ENCODE peak calls at places on chromosomes 12 and 14, in ten cellular contexts. One of them, this sample, is unnamed.
A peak's percentile ranks its signal among the peaks of the same experiment; 100 is the strongest.

GRCh38 chr12:92769124-92769901 is 66.5 kb downstream of the PLEKHG7 start:
- DNase-seq in CD8-positive, alpha-beta memory T cell: no peak
- DNase-seq in effector memory CD4-positive, alpha-beta T cell: no peak
- DNase-seq in neuronal stem cell: no peak
- DNase-seq in hepatocyte: no peak
- DNase-seq in Karpas-422: no peak
- DNase-seq in A673: no peak
- DNase-seq in breast epithelium: no peak
- DNase-seq in CD4-positive, alpha-beta memory T cell: no peak
- DNase-seq in prostate gland: no peak
- DNase-seq in this sample: no peak

GRCh38 chr14:24741871-24742270 is 107.9 kb upstream of the GZMB start:
- DNase-seq in hepatocyte: no peak
- DNase-seq in prostate gland: no peak
- DNase-seq in Karpas-422: no peak
- DNase-seq in CD8-positive, alpha-beta memory T cell: no peak
- DNase-seq in A673: no peak
- DNase-seq in neuronal stem cell: no peak
- DNase-seq in CD4-positive, alpha-beta memory T cell: no peak
- DNase-seq in breast epithelium: no peak
- DNase-seq in effector memory CD4-positive, alpha-beta T cell: no peak
- DNase-seq in this sample: no peak

GRCh38 chr14:21902561-21903199 is 229.1 kb upstream of the OR4E1 start:
- DNase-seq in CD4-positive, alpha-beta memory T cell: no peak
- DNase-seq in Karpas-422: peak; percentile 63
- DNase-seq in breast epithelium: no peak
- DNase-seq in prostate gland: no peak
- DNase-seq in neuronal stem cell: no peak
- DNase-seq in A673: no peak
- DNase-seq in CD8-positive, alpha-beta memory T cell: no peak
- DNase-seq in effector memory CD4-positive, alpha-beta T cell: peak; percentile 12
- DNase-seq in hepatocyte: no peak
- DNase-seq in this sample: peak; percentile 46

GRCh38 chr12:120761581-120761980 is 36.0 kb downstream of the ACADS start:
- DNase-seq in prostate gland: peak; percentile 77
- DNase-seq in hepatocyte: peak; percentile 78
- DNase-seq in effector memory CD4-positive, alpha-beta T cell: no peak
- DNase-seq in CD8-positive, alpha-beta memory T cell: no peak
- DNase-seq in Karpas-422: no peak
- DNase-seq in A673: no peak
- DNase-seq in CD4-positive, alpha-beta memory T cell: no peak
- DNase-seq in breast epithelium: peak; percentile 48
- DNase-seq in neuronal stem cell: no peak
- DNase-seq in this sample: peak; percentile 3

GRCh38 chr14:24273422-24273998 is 2.1 kb upstream of the RABGGTA start:
- DNase-seq in effector memory CD4-positive, alpha-beta T cell: no peak
- DNase-seq in prostate gland: no peak
- DNase-seq in CD4-positive, alpha-beta memory T cell: no peak
- DNase-seq in neuronal stem cell: no peak
- DNase-seq in breast epithelium: no peak
- DNase-seq in CD8-positive, alpha-beta memory T cell: no peak
- DNase-seq in Karpas-422: peak; percentile 73
- DNase-seq in A673: peak; percentile 10
- DNase-seq in hepatocyte: no peak
- DNase-seq in this sample: no peak

GRCh38 chr12:92242917-92243316 is 97.3 kb upstream of the BTG1 start:
- DNase-seq in CD4-positive, alpha-beta memory T cell: no peak
- DNase-seq in A673: peak; percentile 36
- DNase-seq in CD8-positive, alpha-beta memory T cell: no peak
- DNase-seq in prostate gland: no peak
- DNase-seq in effector memory CD4-positive, alpha-beta T cell: no peak
- DNase-seq in Karpas-422: no peak
- DNase-seq in neuronal stem cell: no peak
- DNase-seq in hepatocyte: peak; percentile 17
- DNase-seq in breast epithelium: no peak
- DNase-seq in this sample: no peak

GRCh38 chr12:57242691-57243454 is 8.1 kb downstream of the STAC3 start:
- DNase-seq in CD8-positive, alpha-beta memory T cell: peak; percentile 44
- DNase-seq in breast epithelium: peak; percentile 41
- DNase-seq in neuronal stem cell: peak; percentile 85
- DNase-seq in A673: peak; percentile 89
- DNase-seq in prostate gland: no peak
- DNase-seq in hepatocyte: peak; percentile 82
- DNase-seq in effector memory CD4-positive, alpha-beta T cell: no peak
- DNase-seq in CD4-positive, alpha-beta memory T cell: peak; percentile 50
- DNase-seq in Karpas-422: peak; percentile 97
- DNase-seq in this sample: peak; percentile 57

GRCh38 chr14:23141706-23142467 is 22.8 kb upstream of the CEBPE start:
- DNase-seq in hepatocyte: peak; percentile 50
- DNase-seq in neuronal stem cell: no peak
- DNase-seq in effector memory CD4-positive, alpha-beta T cell: no peak
- DNase-seq in prostate gland: peak; percentile 69
- DNase-seq in A673: peak; percentile 87
- DNase-seq in breast epithelium: peak; percentile 93
- DNase-seq in CD4-positive, alpha-beta memory T cell: no peak
- DNase-seq in CD8-positive, alpha-beta memory T cell: no peak
- DNase-seq in Karpas-422: no peak
- DNase-seq in this sample: no peak

GRCh38 chr14:51157012-51157411 is 62.1 kb upstream of the TRIM9 start:
- DNase-seq in breast epithelium: no peak
- DNase-seq in Karpas-422: peak; percentile 79
- DNase-seq in CD4-positive, alpha-beta memory T cell: no peak
- DNase-seq in effector memory CD4-positive, alpha-beta T cell: no peak
- DNase-seq in hepatocyte: peak; percentile 14
- DNase-seq in CD8-positive, alpha-beta memory T cell: no peak
- DNase-seq in A673: peak; percentile 47
- DNase-seq in prostate gland: no peak
- DNase-seq in neuronal stem cell: no peak
- DNase-seq in this sample: no peak

GRCh38 chr12:124898200-124898950 is 16.1 kb downstream of the UBC start:
- DNase-seq in neuronal stem cell: no peak
- DNase-seq in Karpas-422: peak; percentile 96
- DNase-seq in effector memory CD4-positive, alpha-beta T cell: peak; percentile 30
- DNase-seq in CD8-positive, alpha-beta memory T cell: peak; percentile 59
- DNase-seq in breast epithelium: peak; percentile 37
- DNase-seq in prostate gland: peak; percentile 40
- DNase-seq in A673: peak; percentile 85
- DNase-seq in CD4-positive, alpha-beta memory T cell: peak; percentile 65
- DNase-seq in hepatocyte: no peak
- DNase-seq in this sample: peak; percentile 72

GRCh38 chr14:56339855-56340701 is 221.9 kb downstream of the PELI2 start:
- DNase-seq in breast epithelium: peak; percentile 31
- DNase-seq in CD4-positive, alpha-beta memory T cell: peak; percentile 40
- DNase-seq in prostate gland: peak; percentile 46
- DNase-seq in A673: peak; percentile 93
- DNase-seq in Karpas-422: peak; percentile 88
- DNase-seq in hepatocyte: peak; percentile 87
- DNase-seq in neuronal stem cell: peak; percentile 53
- DNase-seq in CD8-positive, alpha-beta memory T cell: peak; percentile 21
- DNase-seq in effector memory CD4-positive, alpha-beta T cell: peak; percentile 6
- DNase-seq in this sample: peak; percentile 52

GRCh38 chr12:21774358-21775129 is at the start of gene KCNJ8:
- DNase-seq in prostate gland: peak; percentile 14
- DNase-seq in CD8-positive, alpha-beta memory T cell: no peak
- DNase-seq in effector memory CD4-positive, alpha-beta T cell: no peak
- DNase-seq in hepatocyte: peak; percentile 62
- DNase-seq in A673: peak; percentile 26
- DNase-seq in breast epithelium: no peak
- DNase-seq in neuronal stem cell: peak; percentile 73
- DNase-seq in Karpas-422: no peak
- DNase-seq in CD4-positive, alpha-beta memory T cell: peak; percentile 1
- DNase-seq in this sample: no peak

GRCh38 chr12:116654216-116654743 is 83.6 kb downstream of the SPRING1 start:
- DNase-seq in CD8-positive, alpha-beta memory T cell: no peak
- DNase-seq in Karpas-422: no peak
- DNase-seq in prostate gland: no peak
- DNase-seq in effector memory CD4-positive, alpha-beta T cell: no peak
- DNase-seq in A673: no peak
- DNase-seq in breast epithelium: no peak
- DNase-seq in hepatocyte: no peak
- DNase-seq in neuronal stem cell: no peak
- DNase-seq in CD4-positive, alpha-beta memory T cell: no peak
- DNase-seq in this sample: no peak

GRCh38 chr12:55670213-55670730 is 33.6 kb downstream of the OR10P1 start:
- DNase-seq in CD8-positive, alpha-beta memory T cell: no peak
- DNase-seq in breast epithelium: no peak
- DNase-seq in prostate gland: no peak
- DNase-seq in hepatocyte: no peak
- DNase-seq in effector memory CD4-positive, alpha-beta T cell: no peak
- DNase-seq in CD4-positive, alpha-beta memory T cell: no peak
- DNase-seq in A673: no peak
- DNase-seq in neuronal stem cell: no peak
- DNase-seq in Karpas-422: no peak
- DNase-seq in this sample: no peak

GRCh38 chr14:91946313-91947195 is 940 bp downstream of the FBLN5 start:
- DNase-seq in hepatocyte: no peak
- DNase-seq in CD4-positive, alpha-beta memory T cell: no peak
- DNase-seq in Karpas-422: no peak
- DNase-seq in breast epithelium: no peak
- DNase-seq in effector memory CD4-positive, alpha-beta T cell: no peak
- DNase-seq in prostate gland: no peak
- DNase-seq in CD8-positive, alpha-beta memory T cell: no peak
- DNase-seq in A673: peak; percentile 28
- DNase-seq in neuronal stem cell: no peak
- DNase-seq in this sample: no peak

GRCh38 chr14:68193970-68194634 is 374.5 kb downstream of the RAD51B start:
- DNase-seq in prostate gland: no peak
- DNase-seq in breast epithelium: no peak
- DNase-seq in effector memory CD4-positive, alpha-beta T cell: no peak
- DNase-seq in CD8-positive, alpha-beta memory T cell: no peak
- DNase-seq in CD4-positive, alpha-beta memory T cell: no peak
- DNase-seq in neuronal stem cell: no peak
- DNase-seq in hepatocyte: peak; percentile 28
- DNase-seq in Karpas-422: no peak
- DNase-seq in A673: no peak
- DNase-seq in this sample: no peak

DNA sequence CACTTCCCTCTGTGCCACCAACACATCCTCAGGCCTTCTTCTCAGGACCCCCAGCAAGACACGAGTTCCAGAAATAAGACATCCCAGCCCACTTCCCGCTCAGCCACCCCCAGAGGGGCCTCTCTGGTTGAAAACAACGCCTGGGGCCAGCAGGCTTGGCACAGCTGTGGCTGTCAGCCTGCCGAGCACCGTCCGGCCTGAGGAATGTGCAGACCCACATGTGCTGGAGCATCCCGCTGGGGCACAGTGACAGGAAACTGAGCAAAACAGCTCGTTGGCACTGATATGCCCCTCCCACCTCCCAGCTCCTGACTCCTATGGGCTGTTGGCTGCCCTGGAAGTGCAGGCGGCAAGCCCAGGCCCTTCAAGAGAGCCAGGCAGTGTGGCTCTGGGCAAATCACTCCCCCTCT is 1.4 kb downstream of the SYNE3 start:
- DNase-seq in prostate gland: no peak
- DNase-seq in A673: peak; percentile 90
- DNase-seq in neuronal stem cell: no peak
- DNase-seq in CD4-positive, alpha-beta memory T cell: no peak
- DNase-seq in breast epithelium: no peak
- DNase-seq in CD8-positive, alpha-beta memory T cell: no peak
- DNase-seq in hepatocyte: peak; percentile 51
- DNase-seq in effector memory CD4-positive, alpha-beta T cell: no peak
- DNase-seq in Karpas-422: no peak
- DNase-seq in this sample: no peak
- H3K4me1 ChIP-seq in prostate gland: peaks cover 4% of the 10 kb centered on the region
- H3K4me1 ChIP-seq in A673: peaks cover 54% of the 10 kb centered on the region
- H3K4me1 ChIP-seq in neuronal stem cell: peaks cover 16% of the 10 kb centered on the region
- H3K4me1 ChIP-seq in CD4-positive, alpha-beta memory T cell: peaks cover 73% of the 10 kb centered on the region
- H3K4me1 ChIP-seq in breast epithelium: peaks cover 19% of the 10 kb centered on the region
- H3K4me1 ChIP-seq in CD8-positive, alpha-beta memory T cell: peaks cover 62% of the 10 kb centered on the region
- H3K4me1 ChIP-seq in hepatocyte: peaks cover 23% of the 10 kb centered on the region
- H3K4me1 ChIP-seq in effector memory CD4-positive, alpha-beta T cell: peaks cover 61% of the 10 kb centered on the region
- H3K4me1 ChIP-seq in Karpas-422: peaks cover 47% of the 10 kb centered on the region
- H3K4me1 ChIP-seq in this sample: peaks cover 53% of the 10 kb centered on the region

GRCh38 chr14:76782885-76783566 is 21.8 kb downstream of the VASH1 start:
- DNase-seq in CD4-positive, alpha-beta memory T cell: no peak
- DNase-seq in CD8-positive, alpha-beta memory T cell: no peak
- DNase-seq in Karpas-422: no peak
- DNase-seq in neuronal stem cell: no peak
- DNase-seq in hepatocyte: no peak
- DNase-seq in effector memory CD4-positive, alpha-beta T cell: no peak
- DNase-seq in A673: no peak
- DNase-seq in prostate gland: no peak
- DNase-seq in breast epithelium: peak; percentile 15
- DNase-seq in this sample: no peak
- H3K36me3 ChIP-seq in CD4-positive, alpha-beta memory T cell: peaks cover 9% of the 10 kb centered on the region
- H3K36me3 ChIP-seq in CD8-positive, alpha-beta memory T cell: peaks cover 17% of the 10 kb centered on the region
- H3K36me3 ChIP-seq in Karpas-422: peaks cover 4% of the 10 kb centered on the region
- H3K36me3 ChIP-seq in neuronal stem cell: peaks cover 26% of the 10 kb centered on the region
- H3K36me3 ChIP-seq in hepatocyte: no peaks in the 10 kb centered on the region
- H3K36me3 ChIP-seq in effector memory CD4-positive, alpha-beta T cell: peaks cover 17% of the 10 kb centered on the region
- H3K36me3 ChIP-seq in A673: no peaks in the 10 kb centered on the region
- H3K36me3 ChIP-seq in prostate gland: no peaks in the 10 kb centered on the region
- H3K36me3 ChIP-seq in breast epithelium: no peaks in the 10 kb centered on the region
- H3K36me3 ChIP-seq in this sample: no peaks in the 10 kb centered on the region

DNA sequence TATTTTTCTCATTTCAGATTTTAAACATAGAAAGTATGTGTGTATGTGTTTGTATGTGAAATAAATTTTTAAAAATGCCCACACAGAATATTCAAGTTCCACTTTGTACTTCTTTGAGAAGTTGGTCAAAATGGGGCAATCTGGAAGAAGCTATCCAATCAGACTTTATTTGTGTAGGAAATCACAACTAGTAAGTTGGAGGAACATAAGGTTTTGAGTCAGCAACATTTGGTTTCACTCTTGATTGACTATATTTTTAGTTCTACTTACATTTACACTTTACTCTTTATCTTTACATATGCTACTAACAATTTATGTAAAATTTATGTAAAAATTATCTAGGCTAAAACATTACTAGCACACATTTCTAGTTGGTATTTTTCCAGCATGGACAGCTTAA is 128.1 kb downstream of the ATXN7L3B start:
- DNase-seq in breast epithelium: no peak
- DNase-seq in prostate gland: no peak
- DNase-seq in effector memory CD4-positive, alpha-beta T cell: no peak
- DNase-seq in CD8-positive, alpha-beta memory T cell: no peak
- DNase-seq in hepatocyte: no peak
- DNase-seq in CD4-positive, alpha-beta memory T cell: no peak
- DNase-seq in A673: no peak
- DNase-seq in Karpas-422: no peak
- DNase-seq in neuronal stem cell: no peak
- DNase-seq in this sample: no peak
- H3K4me1 ChIP-seq in breast epithelium: no peaks in the 10 kb centered on the region
- H3K4me1 ChIP-seq in prostate gland: no peaks in the 10 kb centered on the region
- H3K4me1 ChIP-seq in effector memory CD4-positive, alpha-beta T cell: no peaks in the 10 kb centered on the region
- H3K4me1 ChIP-seq in CD8-positive, alpha-beta memory T cell: no peaks in the 10 kb centered on the region
- H3K4me1 ChIP-seq in hepatocyte: no peaks in the 10 kb centered on the region
- H3K4me1 ChIP-seq in CD4-positive, alpha-beta memory T cell: no peaks in the 10 kb centered on the region
- H3K4me1 ChIP-seq in A673: peaks cover 6% of the 10 kb centered on the region
- H3K4me1 ChIP-seq in Karpas-422: no peaks in the 10 kb centered on the region
- H3K4me1 ChIP-seq in neuronal stem cell: no peaks in the 10 kb centered on the region
- H3K4me1 ChIP-seq in this sample: no peaks in the 10 kb centered on the region

GRCh38 chr14:35369701-35370191 is 34.8 kb downstream of the NFKBIA start:
- DNase-seq in prostate gland: peak; percentile 49
- DNase-seq in effector memory CD4-positive, alpha-beta T cell: no peak
- DNase-seq in A673: no peak
- DNase-seq in neuronal stem cell: no peak
- DNase-seq in Karpas-422: no peak
- DNase-seq in hepatocyte: no peak
- DNase-seq in CD8-positive, alpha-beta memory T cell: no peak
- DNase-seq in CD4-positive, alpha-beta memory T cell: no peak
- DNase-seq in breast epithelium: no peak
- DNase-seq in this sample: no peak
- H3K36me3 ChIP-seq in prostate gland: no peaks in the 10 kb centered on the region
- H3K36me3 ChIP-seq in effector memory CD4-positive, alpha-beta T cell: no peaks in the 10 kb centered on the region
- H3K36me3 ChIP-seq in A673: no peaks in the 10 kb centered on the region
- H3K36me3 ChIP-seq in neuronal stem cell: no peaks in the 10 kb centered on the region
- H3K36me3 ChIP-seq in Karpas-422: no peaks in the 10 kb centered on the region
- H3K36me3 ChIP-seq in hepatocyte: no peaks in the 10 kb centered on the region
- H3K36me3 ChIP-seq in CD8-positive, alpha-beta memory T cell: no peaks in the 10 kb centered on the region
- H3K36me3 ChIP-seq in CD4-positive, alpha-beta memory T cell: no peaks in the 10 kb centered on the region
- H3K36me3 ChIP-seq in breast epithelium: no peaks in the 10 kb centered on the region
- H3K36me3 ChIP-seq in this sample: no peaks in the 10 kb centered on the region